ENCODE peak calls at places on chromosomes 2 and 18, in ten cellular contexts. X, K, C, J, I, F, R, Q, V and Z are unnamed samples.

GRCh38 chr2:113282747-113283533 is 4.2 kb upstream of the PAX8 start:
- DNase-seq in X (peak; percentile 85), K (no peak), C (peak; percentile 81), J (no peak), I (peak; percentile 74), F (peak; percentile 69), R (no peak), Q (peak; percentile 4), V (no peak), Z (no peak)

GRCh38 chr2:31863867-31864266 is 146.9 kb downstream of the MEMO1 start:
- DNase-seq in X (no peak), K (no peak), C (no peak), J (no peak), I (no peak), F (no peak), R (no peak), Q (no peak), V (no peak), Z (no peak)

GRCh38 chr18:934518-935123 is 29.9 kb downstream of the ADCYAP1 start:
- DNase-seq in X (no peak), K (no peak), C (no peak), J (no peak), I (no peak), F (no peak), R (no peak), Q (no peak), V (no peak), Z (no peak)

GRCh38 chr2:12010059-12010458 is 263.6 kb downstream of the LPIN1 start:
- DNase-seq in X (no peak), K (no peak), C (no peak), J (no peak), I (no peak), F (no peak), R (no peak), Q (no peak), V (no peak), Z (no peak)

GRCh38 chr2:240233891-240234502 is 93.5 kb upstream of the OTOS start:
- DNase-seq in X (peak; percentile 81), K (no peak), C (peak; percentile 75), J (peak; percentile 34), I (peak; percentile 66), F (peak; percentile 18), R (no peak), Q (no peak), V (peak; percentile 66), Z (no peak)

GRCh38 chr2:120398961-120399888 is 53.3 kb downstream of the INHBB start:
- DNase-seq in X (no peak), K (no peak), C (no peak), J (no peak), I (peak; percentile 32), F (no peak), R (no peak), Q (no peak), V (peak; percentile 66), Z (no peak)

GRCh38 chr2:110931648-110932047 is 189.1 kb upstream of the BCL2L11 start:
- DNase-seq in X (no peak), K (no peak), C (no peak), J (no peak), I (no peak), F (no peak), R (no peak), Q (peak; percentile 15), V (no peak), Z (no peak)

GRCh38 chr2:96404446-96405373 is 69.1 kb downstream of the NCAPH start:
- DNase-seq in X (peak; percentile 78), K (no peak), C (no peak), J (no peak), I (peak; percentile 61), F (peak; percentile 57), R (no peak), Q (no peak), V (no peak), Z (no peak)

GRCh38 chr2:215758691-215759090 is 254.7 kb downstream of the MREG start:
- DNase-seq in X (no peak), K (no peak), C (no peak), J (no peak), I (no peak), F (no peak), R (no peak), Q (peak; percentile 55), V (no peak), Z (no peak)

GRCh38 chr2:171651667-171652410 is 35.4 kb upstream of the DYNC1I2 start:
- DNase-seq in X (no peak), K (no peak), C (no peak), J (no peak), I (no peak), F (no peak), R (no peak), Q (no peak), V (no peak), Z (no peak)

GRCh38 chr2:171652411-171652775 is 34.9 kb upstream of the DYNC1I2 start:
- DNase-seq in X (no peak), K (no peak), C (no peak), J (no peak), I (no peak), F (no peak), R (no peak), Q (no peak), V (no peak), Z (peak; percentile 51)

DNA sequence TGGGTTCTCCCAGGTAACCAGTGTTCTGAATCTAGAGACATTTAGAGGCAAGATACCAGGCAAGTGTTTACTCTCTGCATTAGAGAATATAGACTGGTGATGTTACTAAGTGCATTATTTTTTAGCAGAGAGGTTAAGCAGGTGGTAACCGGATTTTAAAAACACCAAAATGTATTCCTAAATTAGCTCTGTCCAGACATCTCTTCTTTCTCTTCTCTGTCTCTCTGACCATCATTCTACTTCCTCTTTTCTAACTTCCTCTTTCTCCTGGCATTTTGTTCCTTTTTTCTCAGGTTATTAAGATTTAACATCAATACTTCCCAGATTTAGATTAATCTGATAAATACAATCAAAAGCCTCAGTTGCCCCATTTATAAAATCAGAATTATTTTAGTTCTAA is 31.7 kb upstream of the DYNC1I2 start:
- DNase-seq in X (no peak), K (no peak), C (no peak), J (no peak), I (no peak), F (no peak), R (no peak), Q (no peak), V (no peak), Z (peak; percentile 32)
- H3K27me3 ChIP-seq in X (no peaks in the 10 kb centered on the region), K (no peaks in the 10 kb centered on the region), C (no peaks in the 10 kb centered on the region), J (no peaks in the 10 kb centered on the region), I (peaks cover 7% of the 10 kb centered on the region), F (no peaks in the 10 kb centered on the region), R (no peaks in the 10 kb centered on the region), Q (peaks cover 9% of the 10 kb centered on the region), V (peaks cover 4% of the 10 kb centered on the region), Z (no peaks in the 10 kb centered on the region)

GRCh38 chr2:241903121-241904010 is 33.8 kb downstream of the RTP5 start:
- DNase-seq in X (peak; percentile 82), K (no peak), C (peak; percentile 74), J (no peak), I (no peak), F (no peak), R (no peak), Q (no peak), V (peak; percentile 60), Z (no peak)

GRCh38 chr2:241901018-241901380 is 31.5 kb downstream of the RTP5 start:
- DNase-seq in X (peak; percentile 77), K (no peak), C (peak; percentile 69), J (no peak), I (no peak), F (no peak), R (no peak), Q (no peak), V (peak; percentile 53), Z (no peak)

GRCh38 chr2:241900251-241901017 is 30.9 kb downstream of the RTP5 start:
- DNase-seq in X (peak; percentile 89), K (no peak), C (peak; percentile 64), J (peak; percentile 41), I (no peak), F (no peak), R (no peak), Q (no peak), V (peak; percentile 48), Z (no peak)

GRCh38 chr2:241902357-241902991 is 32.9 kb downstream of the RTP5 start:
- DNase-seq in X (peak; percentile 89), K (no peak), C (peak; percentile 74), J (no peak), I (no peak), F (no peak), R (no peak), Q (no peak), V (peak; percentile 58), Z (no peak)

GRCh38 chr2:241901500-241902351 is 32.2 kb downstream of the RTP5 start:
- DNase-seq in X (peak; percentile 81), K (no peak), C (peak; percentile 77), J (no peak), I (no peak), F (no peak), R (no peak), Q (no peak), V (peak; percentile 56), Z (no peak)
- TF ChIP-seq CTCF in X (no peak), K (no peak), C (no peak), J (no peak), I (no peak), F (no peak), R (no peak), Q (no peak), V (no peak), Z (no peak)

DNA sequence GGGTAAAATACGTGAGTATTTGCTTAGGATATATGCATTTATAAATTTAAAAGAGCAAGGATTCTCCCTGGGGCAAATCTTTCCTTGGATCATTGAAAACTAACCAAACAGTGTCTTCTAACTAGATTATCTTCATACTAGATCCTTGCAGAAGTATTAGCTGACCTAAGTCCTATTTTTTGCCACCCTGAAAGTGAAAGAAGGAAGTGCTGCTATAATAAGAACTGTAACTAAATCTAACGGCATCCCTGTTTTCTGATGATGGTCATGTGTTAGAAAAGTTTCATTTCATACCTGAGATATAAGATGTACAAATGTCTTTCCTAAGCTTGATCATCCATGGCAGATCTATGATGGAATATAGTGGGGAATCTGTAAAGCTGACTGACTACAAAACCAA is 102.7 kb downstream of the MAP2 start:
- DNase-seq in X (no peak), K (no peak), C (no peak), J (no peak), I (no peak), F (no peak), R (no peak), Q (peak; percentile 7), V (no peak), Z (peak; percentile 12)
- H3K4me3 ChIP-seq in X (peak overlapping the region; percentile 2), K (no peak overlapping the region), C (peak overlapping the region; percentile 1), J (no peak overlapping the region), I (peak overlapping the region; percentile 33), F (no peak overlapping the region), R (peak overlapping the region; percentile 66), Q (no peak overlapping the region), V (peak overlapping the region; percentile 23), Z (no peak overlapping the region)

DNA sequence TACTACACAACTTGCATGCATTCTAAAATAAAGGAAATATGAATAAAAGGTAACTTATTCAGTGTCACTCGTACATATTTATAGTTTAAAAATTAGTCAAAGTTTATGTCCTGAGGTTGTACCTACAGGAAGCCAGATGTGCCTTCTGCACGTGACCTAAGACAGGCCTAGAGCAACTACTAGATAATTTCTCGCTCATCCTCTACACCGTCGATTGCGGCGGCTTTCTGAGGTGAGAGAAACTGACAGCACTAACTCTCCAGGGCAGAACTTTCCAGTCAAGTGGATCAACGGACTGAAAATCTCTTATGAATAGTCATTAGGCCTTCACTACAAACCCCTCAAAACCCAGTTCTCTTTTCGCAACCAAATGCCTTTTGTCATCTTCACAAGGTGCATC is 54.2 kb downstream of the ZEB2 start:
- DNase-seq in X (no peak), K (no peak), C (no peak), J (no peak), I (no peak), F (no peak), R (no peak), Q (no peak), V (no peak), Z (no peak)
- H3K27me3 ChIP-seq in X (peaks cover 12% of the 10 kb centered on the region), K (no peaks in the 10 kb centered on the region), C (no peaks in the 10 kb centered on the region), J (no peaks in the 10 kb centered on the region), I (no peaks in the 10 kb centered on the region), F (peaks cover 12% of the 10 kb centered on the region), R (no peaks in the 10 kb centered on the region), Q (no peaks in the 10 kb centered on the region), V (no peaks in the 10 kb centered on the region), Z (no peaks in the 10 kb centered on the region)